ENCODE peak calls at places on chromosomes 7 and 10, in four cellular contexts. M, O, G and T are unnamed samples.

GRCh38 chr7:2006921-2007381 is 225.8 kb downstream of the MAD1L1 start:
- DNase-seq in M (no peak), O (no peak), G (no peak), T (no peak)

GRCh38 chr10:77501846-77502251 is 135.8 kb downstream of the KCNMA1 start:
- DNase-seq in M (no peak), O (no peak), G (no peak), T (no peak)

GRCh38 chr7:131231381-131232220 is 96.1 kb upstream of the MKLN1 start:
- DNase-seq in M (no peak), O (no peak), G (no peak), T (no peak)

GRCh38 chr10:34776090-34776690 is 38.9 kb downstream of the PARD3 start:
- DNase-seq in M (no peak), O (no peak), G (no peak), T (no peak)

GRCh38 chr7:30812676-30813075 is 41.5 kb downstream of the MINDY4 start:
- DNase-seq in M (no peak), O (no peak), G (no peak), T (no peak)

GRCh38 chr7:143519411-143520131 is 41.9 kb downstream of the TAS2R41 start:
- DNase-seq in M (no peak), O (no peak), G (no peak), T (no peak)

GRCh38 chr10:70206762-70207161 is 26.5 kb downstream of the PPA1 start:
- DNase-seq in M (no peak), O (no peak), G (no peak), T (no peak)

GRCh38 chr10:97651773-97652172 is 11.3 kb downstream of the PI4K2A start:
- DNase-seq in M (no peak), O (no peak), G (no peak), T (no peak)

GRCh38 chr7:100655908-100656674 is at the start of gene ACTL6B:
- DNase-seq in M (peak), O (peak), G (peak), T (no peak)

GRCh38 chr7:17403996-17404395 is 105.5 kb downstream of the AHR start:
- DNase-seq in M (no peak), O (no peak), G (no peak), T (peak)

GRCh38 chr10:115084434-115084833 is 8.7 kb upstream of the ATRNL1 start:
- DNase-seq in M (no peak), O (peak), G (no peak), T (no peak)

GRCh38 chr10:28668363-28669226 is 8.7 kb upstream of the BAMBI start:
- DNase-seq in M (peak), O (peak), G (peak), T (no peak)

GRCh38 chr7:128105228-128106022 is 74.2 kb upstream of the LRRC4 start:
- DNase-seq in M (no peak), O (no peak), G (no peak), T (no peak)

GRCh38 chr7:15938153-15938552 is 251.7 kb upstream of the MEOX2 start:
- DNase-seq in M (no peak), O (no peak), G (no peak), T (no peak)

GRCh38 chr7:1122832-1123501 is 35.1 kb downstream of the GPER1 start:
- DNase-seq in M (no peak), O (no peak), G (no peak), T (no peak)

GRCh38 chr7:23012797-23013714 is 874 bp downstream of the HYCC1 start:
- DNase-seq in M (no peak), O (peak), G (peak), T (peak)

GRCh38 chr7:35905555-35905954 is 104.7 kb downstream of the SEPTIN7 start:
- DNase-seq in M (no peak), O (no peak), G (no peak), T (no peak)

GRCh38 chr10:122466866-122467470 is 5.6 kb downstream of the HTRA1 start:
- DNase-seq in M (no peak), O (no peak), G (no peak), T (no peak)

GRCh38 chr10:92486637-92487036 is 87.3 kb downstream of the IDE start:
- DNase-seq in M (no peak), O (no peak), G (peak), T (no peak)

GRCh38 chr7:98399903-98400537 is 870 bp downstream of the BAIAP2L1 start:
- DNase-seq in M (no peak), O (peak), G (no peak), T (no peak)

GRCh38 chr7:36670585-36671431 is 53.5 kb downstream of the AOAH start:
- DNase-seq in M (peak), O (peak), G (peak), T (peak)

GRCh38 chr7:71343821-71344341 is 211.9 kb downstream of the GALNT17 start:
- DNase-seq in M (no peak), O (no peak), G (no peak), T (no peak)
- TF ChIP-seq JUND in M (no peak), O (no peak), G (no peak), T (no peak)

DNA sequence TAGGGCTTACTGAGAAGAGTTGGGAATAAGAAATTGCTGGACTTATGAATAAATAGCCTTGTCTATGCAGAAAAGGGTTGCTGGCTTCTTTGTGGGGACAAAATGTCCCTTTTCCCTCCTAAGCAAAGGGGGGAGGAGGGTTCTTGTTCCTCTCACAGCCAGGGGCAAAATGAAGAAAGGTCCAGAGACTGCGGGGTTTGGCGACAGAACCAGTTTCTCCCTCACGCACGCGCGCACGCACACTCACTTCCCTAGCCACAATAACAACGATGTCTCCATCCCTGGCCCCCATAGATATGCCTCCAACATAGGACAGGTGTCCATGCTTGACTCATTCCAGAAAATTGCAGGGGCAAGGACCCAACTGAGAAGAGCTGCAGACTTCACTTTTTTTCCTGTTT is 3.3 kb downstream of the ZMIZ1 start:
- DNase-seq in M (no peak), O (no peak), G (no peak), T (no peak)
- TF ChIP-seq JUND in M (no peak), O (no peak), G (no peak), T (no peak)

DNA sequence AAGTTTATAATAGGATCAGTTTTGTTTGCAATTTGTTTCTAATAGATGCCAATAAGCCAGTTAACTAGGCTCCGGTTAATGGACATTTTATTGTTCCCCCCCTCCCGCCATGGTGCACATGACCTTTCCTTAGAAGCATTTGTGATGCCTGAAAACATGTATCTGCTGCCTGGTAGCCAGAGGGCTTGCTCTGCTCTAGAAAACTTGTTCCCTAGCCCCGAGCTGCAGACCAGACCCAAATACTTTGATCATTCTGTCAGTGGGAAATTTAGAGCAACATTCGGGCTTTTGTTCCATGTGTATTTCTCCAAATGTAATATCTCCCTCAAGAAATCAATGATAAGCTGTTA is 104.6 kb downstream of the EVX1 start:
- DNase-seq in M (no peak), O (no peak), G (no peak), T (no peak)
- TF ChIP-seq JUND in M (no peak), O (no peak), G (no peak), T (no peak)

GRCh38 chr7:14510268-14510667 is 392.3 kb downstream of the DGKB start:
- DNase-seq in M (no peak), O (no peak), G (no peak), T (no peak)

GRCh38 chr7:14505906-14506305 is 396.6 kb downstream of the DGKB start:
- DNase-seq in M (no peak), O (no peak), G (no peak), T (no peak)

GRCh38 chr7:14504134-14504533 is 398.4 kb downstream of the DGKB start:
- DNase-seq in M (no peak), O (no peak), G (no peak), T (no peak)

DNA sequence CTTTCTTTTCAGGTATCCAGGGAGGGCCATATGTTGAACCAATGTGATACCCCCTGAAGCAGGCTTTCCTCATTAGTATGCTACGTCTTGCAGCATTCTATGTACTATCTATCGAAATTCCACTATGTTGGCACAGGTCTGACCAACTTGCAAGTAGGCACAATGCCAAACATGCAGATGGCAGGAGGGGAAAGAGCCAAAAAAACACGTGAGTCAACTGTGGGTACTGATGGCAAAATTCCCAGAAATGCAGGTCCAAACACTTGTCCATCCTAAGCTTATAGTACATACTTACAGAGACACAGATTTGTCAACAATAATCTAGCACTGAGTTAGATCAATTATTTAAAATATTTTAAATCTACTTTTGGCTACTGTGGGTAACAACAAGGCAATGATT is 394.9 kb downstream of the DGKB start:
- DNase-seq in M (no peak), O (no peak), G (no peak), T (no peak)
- TF ChIP-seq JUND in M (no peak), O (peak), G (no peak), T (no peak)

GRCh38 chr7:150409300-150410030 is 30.3 kb downstream of the ZNF775 start:
- DNase-seq in M (no peak), O (no peak), G (no peak), T (no peak)

GRCh38 chr7:150408393-150409299 is 29.5 kb downstream of the ZNF775 start:
- DNase-seq in M (no peak), O (no peak), G (no peak), T (no peak)

GRCh38 chr7:150406311-150406564 is 27.1 kb downstream of the ZNF775 start:
- DNase-seq in M (no peak), O (no peak), G (no peak), T (no peak)

GRCh38 chr7:150406565-150407421 is 27.7 kb downstream of the ZNF775 start:
- DNase-seq in M (no peak), O (no peak), G (no peak), T (peak)

GRCh38 chr7:150407588-150408392 is 28.7 kb downstream of the ZNF775 start:
- DNase-seq in M (no peak), O (no peak), G (no peak), T (no peak)
- TF ChIP-seq JUND in M (no peak), O (no peak), G (no peak), T (no peak)